ENCODE peak calls at places on chromosomes 3 and 15, in seven cellular contexts. A, S, G, N, Y, U and K are unnamed samples.

GRCh38 chr15:58407366-58407765 is 24.4 kb upstream of the LIPC start:
- DNase-seq in A (no peak), S (no peak), G (no peak), N (no peak), Y (no peak), U (no peak), K (no peak)

GRCh38 chr3:67946446-67946845 is 292.0 kb upstream of the SUCLG2 start:
- DNase-seq in A (no peak), S (no peak), G (no peak), N (no peak), Y (no peak), U (no peak), K (no peak)

GRCh38 chr3:45906681-45907220 is 20.4 kb downstream of the CCR9 start:
- DNase-seq in A (peak), S (no peak), G (no peak), N (no peak), Y (no peak), U (peak), K (no peak)

GRCh38 chr3:113952921-113953320 is 5.1 kb downstream of the ZDHHC23 start:
- DNase-seq in A (no peak), S (no peak), G (no peak), N (no peak), Y (no peak), U (no peak), K (no peak)

GRCh38 chr3:10627884-10628572 is 122.6 kb upstream of the ATP2B2 start:
- DNase-seq in A (peak), S (no peak), G (no peak), N (no peak), Y (no peak), U (no peak), K (no peak)

GRCh38 chr3:111610189-111610588 is 15.0 kb upstream of the ZBED2 start:
- DNase-seq in A (no peak), S (no peak), G (no peak), N (no peak), Y (no peak), U (no peak), K (peak)

GRCh38 chr3:30357897-30358296 is 248.5 kb upstream of the TGFBR2 start:
- DNase-seq in A (no peak), S (no peak), G (peak), N (no peak), Y (no peak), U (no peak), K (no peak)

GRCh38 chr15:68994981-68995753 is 19.3 kb upstream of the NOX5 start:
- DNase-seq in A (no peak), S (no peak), G (no peak), N (no peak), Y (no peak), U (no peak), K (no peak)

GRCh38 chr15:57203906-57204305 is 172.4 kb upstream of the CGNL1 start:
- DNase-seq in A (no peak), S (no peak), G (no peak), N (no peak), Y (no peak), U (no peak), K (no peak)

GRCh38 chr3:9786209-9786739 is 6.0 kb downstream of the TADA3 start:
- DNase-seq in A (no peak), S (no peak), G (no peak), N (no peak), Y (no peak), U (no peak), K (no peak)

GRCh38 chr3:179969525-179969924 is 67.2 kb downstream of the PEX5L start:
- DNase-seq in A (no peak), S (no peak), G (peak), N (no peak), Y (no peak), U (peak), K (peak)

GRCh38 chr3:42739401-42740158 is 33.5 kb downstream of the CCDC13 start:
- DNase-seq in A (no peak), S (no peak), G (no peak), N (no peak), Y (no peak), U (no peak), K (no peak)

GRCh38 chr15:69787791-69788190 is 309.9 kb downstream of the TLE3 start:
- DNase-seq in A (no peak), S (no peak), G (no peak), N (no peak), Y (no peak), U (no peak), K (no peak)

GRCh38 chr3:192130534-192131132 is 596.7 kb downstream of the FGF12 start:
- DNase-seq in A (peak), S (peak), G (peak), N (no peak), Y (peak), U (peak), K (peak)

GRCh38 chr3:88298189-88298588 is 148.4 kb downstream of the C3orf38 start:
- DNase-seq in A (no peak), S (no peak), G (no peak), N (no peak), Y (no peak), U (no peak), K (no peak)

GRCh38 chr15:49415638-49416037 is 7.4 kb upstream of the FGF7 start:
- DNase-seq in A (no peak), S (no peak), G (no peak), N (no peak), Y (no peak), U (peak), K (no peak)

GRCh38 chr3:148903022-148903442 is 37.9 kb downstream of the CPA3 start:
- DNase-seq in A (no peak), S (no peak), G (no peak), N (no peak), Y (no peak), U (peak), K (no peak)

GRCh38 chr3:175266993-175267960 is 408.1 kb downstream of the NAALADL2 start:
- DNase-seq in A (no peak), S (no peak), G (no peak), N (no peak), Y (no peak), U (peak), K (no peak)

DNA sequence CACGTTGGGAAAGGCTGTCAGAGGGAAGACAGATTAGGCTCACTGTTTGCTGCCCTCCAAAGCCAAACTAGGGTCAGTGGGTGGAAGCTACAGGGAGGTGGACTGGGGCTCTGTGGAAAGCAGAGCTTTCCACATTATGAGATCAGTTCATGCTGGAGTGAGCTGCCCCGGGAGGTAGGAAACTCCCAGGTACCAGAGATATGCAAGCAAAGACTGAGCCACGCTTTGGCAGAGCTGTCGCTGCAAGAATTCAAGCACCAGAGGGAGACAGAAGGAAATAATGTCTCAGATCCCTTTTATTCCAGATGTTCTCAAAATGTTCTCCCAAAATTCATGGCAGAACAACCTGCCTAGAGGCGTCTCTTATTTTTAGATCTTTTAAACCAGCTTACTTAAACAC is 286.6 kb downstream of the WDR72 start:
- DNase-seq in A (no peak), S (peak), G (no peak), N (no peak), Y (no peak), U (no peak), K (no peak)
- TF ChIP-seq CTCF in A (no peak), S (no peak), G (no peak), N (no peak), Y (no peak), U (no peak), K (no peak)

GRCh38 chr3:170641510-170642236 is 55.8 kb upstream of the SLC7A14 start:
- DNase-seq in A (no peak), S (no peak), G (no peak), N (no peak), Y (no peak), U (no peak), K (no peak)
- H3K4me3 ChIP-seq in A (no peak), S (no peak), G (no peak), N (no peak), Y (no peak), U (no peak), K (no peak)

GRCh38 chr15:51365417-51365816 is 24.0 kb downstream of the GLDN start:
- DNase-seq in A (no peak), S (no peak), G (no peak), N (no peak), Y (no peak), U (no peak), K (no peak)

GRCh38 chr15:51367322-51367976 is 26.0 kb downstream of the GLDN start:
- DNase-seq in A (no peak), S (no peak), G (no peak), N (no peak), Y (no peak), U (no peak), K (no peak)

GRCh38 chr15:51366071-51366470 is 24.6 kb downstream of the GLDN start:
- DNase-seq in A (no peak), S (no peak), G (no peak), N (no peak), Y (no peak), U (no peak), K (no peak)

GRCh38 chr15:51368307-51368706 is 26.9 kb downstream of the GLDN start:
- DNase-seq in A (no peak), S (no peak), G (no peak), N (no peak), Y (no peak), U (no peak), K (no peak)

DNA sequence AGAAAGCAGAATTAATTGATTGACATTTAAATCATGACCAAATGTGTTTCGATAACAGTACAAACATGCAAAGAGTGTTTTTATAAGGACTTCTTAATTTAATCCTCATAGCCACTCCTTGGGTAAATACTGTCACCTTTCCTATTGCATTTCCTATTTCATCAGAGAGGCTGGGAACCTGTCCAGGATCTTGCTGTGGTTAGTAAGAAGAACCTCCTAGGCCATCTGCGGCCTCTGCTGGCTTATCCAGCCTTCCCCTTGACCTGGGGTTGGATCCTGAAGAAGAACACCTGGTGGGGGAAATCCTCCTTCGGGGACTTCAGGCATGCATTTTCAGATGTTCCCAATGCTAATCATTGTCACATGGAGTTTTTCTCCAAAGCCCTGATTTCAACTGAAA is 25.5 kb downstream of the GLDN start:
- DNase-seq in A (no peak), S (peak), G (no peak), N (no peak), Y (peak), U (peak), K (no peak)
- TF ChIP-seq CTCF in A (no peak), S (no peak), G (no peak), N (no peak), Y (no peak), U (no peak), K (no peak)

GRCh38 chr3:28574036-28574435 is 225.4 kb upstream of the AZI2 start:
- DNase-seq in A (no peak), S (no peak), G (no peak), N (no peak), Y (no peak), U (no peak), K (no peak)

GRCh38 chr3:28576590-28577220 is 228.1 kb upstream of the AZI2 start:
- DNase-seq in A (peak), S (no peak), G (no peak), N (no peak), Y (no peak), U (no peak), K (no peak)

GRCh38 chr3:28575100-28575747 is 226.6 kb upstream of the AZI2 start:
- DNase-seq in A (peak), S (peak), G (no peak), N (no peak), Y (no peak), U (peak), K (no peak)

GRCh38 chr3:28577941-28578340 is 229.3 kb upstream of the AZI2 start:
- DNase-seq in A (no peak), S (no peak), G (no peak), N (no peak), Y (no peak), U (no peak), K (no peak)

GRCh38 chr3:28575748-28576589 is 227.3 kb upstream of the AZI2 start:
- DNase-seq in A (peak), S (peak), G (no peak), N (no peak), Y (no peak), U (no peak), K (no peak)
- H3K4me3 ChIP-seq in A (peak), S (peak), G (peak), N (peak), Y (peak), U (peak), K (no peak)

DNA sequence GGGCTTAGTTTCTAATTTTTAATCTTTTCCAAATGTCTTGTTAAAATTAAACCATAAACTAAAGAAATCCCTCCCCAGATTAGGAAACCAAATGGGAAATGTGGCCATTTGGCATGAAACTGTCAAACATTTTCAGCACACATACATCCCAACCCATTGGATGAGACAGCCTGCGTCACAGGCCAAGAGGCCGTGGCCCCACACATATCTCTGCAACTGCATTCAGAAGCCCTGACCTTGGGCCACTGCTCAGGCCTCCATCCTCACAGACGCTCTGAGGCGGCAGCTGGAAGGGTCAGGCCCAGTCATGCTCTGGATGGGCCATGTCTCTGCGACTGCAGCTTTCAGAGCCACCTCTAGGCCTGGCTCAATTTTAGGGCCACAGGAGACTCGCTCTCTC is 114.5 kb upstream of the THBS1 start:
- DNase-seq in A (peak), S (no peak), G (no peak), N (no peak), Y (peak), U (peak), K (no peak)
- TF ChIP-seq CTCF in A (no peak), S (no peak), G (no peak), N (no peak), Y (no peak), U (peak), K (no peak)

GRCh38 chr15:37093480-37094410 is 6.6 kb downstream of the MEIS2 start:
- DNase-seq in A (no peak), S (no peak), G (no peak), N (no peak), Y (peak), U (peak), K (no peak)
- H3K4me3 ChIP-seq in A (peak), S (no peak), G (no peak), N (peak), Y (peak), U (no peak), K (no peak)

GRCh38 chr3:184015381-184016019 is 2.2 kb downstream of the ABCC5 start:
- DNase-seq in A (no peak), S (no peak), G (no peak), N (no peak), Y (no peak), U (peak), K (no peak)

GRCh38 chr3:184018424-184018973 is 815 bp upstream of the ABCC5 start:
- DNase-seq in A (no peak), S (no peak), G (no peak), N (no peak), Y (no peak), U (no peak), K (no peak)

GRCh38 chr3:184016169-184016570 is 1.5 kb downstream of the ABCC5 start:
- DNase-seq in A (no peak), S (no peak), G (no peak), N (no peak), Y (no peak), U (no peak), K (no peak)

GRCh38 chr3:184016820-184017671 is 638 bp downstream of the ABCC5 start:
- DNase-seq in A (peak), S (peak), G (peak), N (no peak), Y (peak), U (peak), K (peak)

DNA sequence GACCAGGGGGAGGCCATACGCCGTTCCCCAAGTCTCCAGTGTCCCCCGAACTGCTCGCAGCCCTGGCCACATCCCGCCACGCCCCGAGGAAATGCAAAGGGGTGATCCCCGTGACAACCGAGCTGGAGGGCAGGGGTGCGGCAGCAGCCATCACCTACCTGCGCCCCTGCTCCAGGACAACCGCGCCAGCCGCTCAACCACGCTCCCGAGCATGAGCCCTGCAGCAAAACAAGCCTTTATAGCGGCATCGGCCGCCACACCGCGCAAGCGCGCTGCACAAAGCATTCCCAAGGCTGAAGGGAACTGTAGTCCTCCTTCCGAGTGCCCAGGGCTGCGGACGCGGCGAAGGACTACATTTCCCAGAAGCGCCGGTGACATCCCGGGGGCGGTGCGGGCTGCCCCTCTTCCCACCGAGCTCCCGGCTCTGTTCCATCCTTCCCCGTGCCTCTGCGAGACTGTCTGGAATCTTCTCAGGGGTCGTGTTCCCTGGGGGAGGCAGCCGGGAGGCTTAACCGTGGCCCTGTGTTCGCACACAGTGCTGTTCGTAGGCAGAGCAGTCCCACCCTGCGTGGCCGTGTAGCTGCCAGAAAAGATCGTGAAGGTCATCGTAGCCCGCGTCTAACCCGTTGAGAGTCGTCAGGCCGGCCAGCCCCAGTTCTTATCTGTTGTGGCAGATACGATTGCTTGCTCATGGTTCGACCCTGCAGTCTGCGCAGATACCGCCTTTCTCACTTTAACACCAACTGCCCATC is at the start of gene ABCC5:
- DNase-seq in A (peak), S (peak), G (peak), N (peak), Y (peak), U (peak), K (peak)
- TF ChIP-seq CTCF in A (no peak), S (peak), G (peak), N (no peak), Y (no peak), U (peak), K (no peak)